ENCODE peak calls at places on chromosomes 11 and 22, in eight cellular contexts. One of them, this sample, is unnamed.

GRCh38 chr22:30584441-30584840 is 7.3 kb downstream of the PES1 start:
- DNase-seq in stimulated activated naive CD8-positive, alpha-beta T cell treated with anti-CD3 and anti-CD28 coated beads, Interleukin-15, Interleukin-2, amounts not matched to agents 100 U/mL and 50 U/mL, for 24 hours: no peak
- DNase-seq in naive B cell: no peak
- DNase-seq in HFFc6: no peak
- DNase-seq in HS-5: no peak
- DNase-seq in activated naive CD4-positive, alpha-beta T cell treated with anti-CD3 and anti-CD28 coated beads, Interleukin-2, amount 10 ng/mL, durations not matched to agents 7 days and 5 days: no peak
- DNase-seq in effector memory CD4-positive, alpha-beta T cell: no peak
- DNase-seq in NCI-H2081: no peak
- DNase-seq in this sample: no peak

GRCh38 chr11:115377882-115378296 is 126.3 kb downstream of the CADM1 start:
- DNase-seq in activated naive CD4-positive, alpha-beta T cell treated with anti-CD3 and anti-CD28 coated beads, Interleukin-2, amount 10 ng/mL, durations not matched to agents 7 days and 5 days: no peak
- DNase-seq in stimulated activated naive CD8-positive, alpha-beta T cell treated with anti-CD3 and anti-CD28 coated beads, Interleukin-15, Interleukin-2, amounts not matched to agents 100 U/mL and 50 U/mL, for 24 hours: no peak
- DNase-seq in HS-5: no peak
- DNase-seq in effector memory CD4-positive, alpha-beta T cell: no peak
- DNase-seq in HFFc6: no peak
- DNase-seq in naive B cell: no peak
- DNase-seq in NCI-H2081: no peak
- DNase-seq in this sample: no peak

GRCh38 chr11:68575025-68575665 is 109.2 kb upstream of the GAL start:
- DNase-seq in activated naive CD4-positive, alpha-beta T cell treated with anti-CD3 and anti-CD28 coated beads, Interleukin-2, amount 10 ng/mL, durations not matched to agents 7 days and 5 days: no peak
- DNase-seq in naive B cell: no peak
- DNase-seq in HS-5: no peak
- DNase-seq in effector memory CD4-positive, alpha-beta T cell: no peak
- DNase-seq in HFFc6: no peak
- DNase-seq in stimulated activated naive CD8-positive, alpha-beta T cell treated with anti-CD3 and anti-CD28 coated beads, Interleukin-15, Interleukin-2, amounts not matched to agents 100 U/mL and 50 U/mL, for 24 hours: no peak
- DNase-seq in NCI-H2081: no peak
- DNase-seq in this sample: no peak

GRCh38 chr11:84628871-84629625 is 998.1 kb downstream of the DLG2 start:
- DNase-seq in effector memory CD4-positive, alpha-beta T cell: no peak
- DNase-seq in NCI-H2081: no peak
- DNase-seq in HFFc6: no peak
- DNase-seq in naive B cell: no peak
- DNase-seq in stimulated activated naive CD8-positive, alpha-beta T cell treated with anti-CD3 and anti-CD28 coated beads, Interleukin-15, Interleukin-2, amounts not matched to agents 100 U/mL and 50 U/mL, for 24 hours: no peak
- DNase-seq in HS-5: no peak
- DNase-seq in activated naive CD4-positive, alpha-beta T cell treated with anti-CD3 and anti-CD28 coated beads, Interleukin-2, amount 10 ng/mL, durations not matched to agents 7 days and 5 days: no peak
- DNase-seq in this sample: no peak

GRCh38 chr11:64275031-64275800 is 9.2 kb downstream of the BAD start:
- DNase-seq in effector memory CD4-positive, alpha-beta T cell: no peak
- DNase-seq in activated naive CD4-positive, alpha-beta T cell treated with anti-CD3 and anti-CD28 coated beads, Interleukin-2, amount 10 ng/mL, durations not matched to agents 7 days and 5 days: no peak
- DNase-seq in HFFc6: no peak
- DNase-seq in stimulated activated naive CD8-positive, alpha-beta T cell treated with anti-CD3 and anti-CD28 coated beads, Interleukin-15, Interleukin-2, amounts not matched to agents 100 U/mL and 50 U/mL, for 24 hours: no peak
- DNase-seq in naive B cell: no peak
- DNase-seq in HS-5: no peak
- DNase-seq in NCI-H2081: no peak
- DNase-seq in this sample: no peak

GRCh38 chr22:49207008-49207775 is 620.5 kb downstream of the BRD1 start:
- DNase-seq in activated naive CD4-positive, alpha-beta T cell treated with anti-CD3 and anti-CD28 coated beads, Interleukin-2, amount 10 ng/mL, durations not matched to agents 7 days and 5 days: no peak
- DNase-seq in NCI-H2081: no peak
- DNase-seq in effector memory CD4-positive, alpha-beta T cell: no peak
- DNase-seq in naive B cell: no peak
- DNase-seq in HS-5: no peak
- DNase-seq in stimulated activated naive CD8-positive, alpha-beta T cell treated with anti-CD3 and anti-CD28 coated beads, Interleukin-15, Interleukin-2, amounts not matched to agents 100 U/mL and 50 U/mL, for 24 hours: no peak
- DNase-seq in HFFc6: no peak
- DNase-seq in this sample: no peak

GRCh38 chr11:59560290-59560701 is 49.0 kb downstream of the OR4D9 start:
- DNase-seq in HFFc6: peak
- DNase-seq in stimulated activated naive CD8-positive, alpha-beta T cell treated with anti-CD3 and anti-CD28 coated beads, Interleukin-15, Interleukin-2, amounts not matched to agents 100 U/mL and 50 U/mL, for 24 hours: peak
- DNase-seq in NCI-H2081: peak
- DNase-seq in naive B cell: peak
- DNase-seq in activated naive CD4-positive, alpha-beta T cell treated with anti-CD3 and anti-CD28 coated beads, Interleukin-2, amount 10 ng/mL, durations not matched to agents 7 days and 5 days: peak
- DNase-seq in HS-5: peak
- DNase-seq in effector memory CD4-positive, alpha-beta T cell: peak
- DNase-seq in this sample: peak

GRCh38 chr11:3853935-3854659 is 1.4 kb upstream of the STIM1 start:
- DNase-seq in naive B cell: peak
- DNase-seq in effector memory CD4-positive, alpha-beta T cell: peak
- DNase-seq in stimulated activated naive CD8-positive, alpha-beta T cell treated with anti-CD3 and anti-CD28 coated beads, Interleukin-15, Interleukin-2, amounts not matched to agents 100 U/mL and 50 U/mL, for 24 hours: peak
- DNase-seq in HFFc6: no peak
- DNase-seq in activated naive CD4-positive, alpha-beta T cell treated with anti-CD3 and anti-CD28 coated beads, Interleukin-2, amount 10 ng/mL, durations not matched to agents 7 days and 5 days: peak
- DNase-seq in HS-5: no peak
- DNase-seq in NCI-H2081: no peak
- DNase-seq in this sample: peak

GRCh38 chr22:36546092-36546804 is 17.3 kb upstream of the EIF3D start:
- DNase-seq in effector memory CD4-positive, alpha-beta T cell: no peak
- DNase-seq in HS-5: no peak
- DNase-seq in naive B cell: peak
- DNase-seq in HFFc6: peak
- DNase-seq in activated naive CD4-positive, alpha-beta T cell treated with anti-CD3 and anti-CD28 coated beads, Interleukin-2, amount 10 ng/mL, durations not matched to agents 7 days and 5 days: peak
- DNase-seq in stimulated activated naive CD8-positive, alpha-beta T cell treated with anti-CD3 and anti-CD28 coated beads, Interleukin-15, Interleukin-2, amounts not matched to agents 100 U/mL and 50 U/mL, for 24 hours: peak
- DNase-seq in NCI-H2081: peak
- DNase-seq in this sample: peak

GRCh38 chr11:71998649-71999310 is at the start of gene IL18BP:
- DNase-seq in HS-5: no peak
- DNase-seq in NCI-H2081: no peak
- DNase-seq in HFFc6: no peak
- DNase-seq in effector memory CD4-positive, alpha-beta T cell: no peak
- DNase-seq in activated naive CD4-positive, alpha-beta T cell treated with anti-CD3 and anti-CD28 coated beads, Interleukin-2, amount 10 ng/mL, durations not matched to agents 7 days and 5 days: peak
- DNase-seq in naive B cell: peak
- DNase-seq in stimulated activated naive CD8-positive, alpha-beta T cell treated with anti-CD3 and anti-CD28 coated beads, Interleukin-15, Interleukin-2, amounts not matched to agents 100 U/mL and 50 U/mL, for 24 hours: no peak
- DNase-seq in this sample: no peak

GRCh38 chr11:63769719-63770443 is 1.3 kb upstream of the ZFTA start:
- DNase-seq in HS-5: no peak
- DNase-seq in activated naive CD4-positive, alpha-beta T cell treated with anti-CD3 and anti-CD28 coated beads, Interleukin-2, amount 10 ng/mL, durations not matched to agents 7 days and 5 days: no peak
- DNase-seq in effector memory CD4-positive, alpha-beta T cell: no peak
- DNase-seq in naive B cell: no peak
- DNase-seq in stimulated activated naive CD8-positive, alpha-beta T cell treated with anti-CD3 and anti-CD28 coated beads, Interleukin-15, Interleukin-2, amounts not matched to agents 100 U/mL and 50 U/mL, for 24 hours: no peak
- DNase-seq in NCI-H2081: peak
- DNase-seq in HFFc6: no peak
- DNase-seq in this sample: peak

GRCh38 chr11:74820763-74821162 is 72.1 kb downstream of the RNF169 start:
- DNase-seq in effector memory CD4-positive, alpha-beta T cell: no peak
- DNase-seq in HFFc6: peak
- DNase-seq in HS-5: peak
- DNase-seq in activated naive CD4-positive, alpha-beta T cell treated with anti-CD3 and anti-CD28 coated beads, Interleukin-2, amount 10 ng/mL, durations not matched to agents 7 days and 5 days: no peak
- DNase-seq in stimulated activated naive CD8-positive, alpha-beta T cell treated with anti-CD3 and anti-CD28 coated beads, Interleukin-15, Interleukin-2, amounts not matched to agents 100 U/mL and 50 U/mL, for 24 hours: no peak
- DNase-seq in naive B cell: no peak
- DNase-seq in NCI-H2081: no peak
- DNase-seq in this sample: no peak

GRCh38 chr11:45333506-45333971 is 47.4 kb upstream of the SYT13 start:
- DNase-seq in effector memory CD4-positive, alpha-beta T cell: no peak
- DNase-seq in activated naive CD4-positive, alpha-beta T cell treated with anti-CD3 and anti-CD28 coated beads, Interleukin-2, amount 10 ng/mL, durations not matched to agents 7 days and 5 days: no peak
- DNase-seq in HFFc6: peak
- DNase-seq in naive B cell: no peak
- DNase-seq in stimulated activated naive CD8-positive, alpha-beta T cell treated with anti-CD3 and anti-CD28 coated beads, Interleukin-15, Interleukin-2, amounts not matched to agents 100 U/mL and 50 U/mL, for 24 hours: no peak
- DNase-seq in NCI-H2081: no peak
- DNase-seq in HS-5: no peak
- DNase-seq in this sample: peak

GRCh38 chr11:111417766-111418435 is 38.8 kb upstream of the POU2AF1 start:
- DNase-seq in HS-5: no peak
- DNase-seq in effector memory CD4-positive, alpha-beta T cell: no peak
- DNase-seq in naive B cell: peak
- DNase-seq in HFFc6: no peak
- DNase-seq in activated naive CD4-positive, alpha-beta T cell treated with anti-CD3 and anti-CD28 coated beads, Interleukin-2, amount 10 ng/mL, durations not matched to agents 7 days and 5 days: no peak
- DNase-seq in NCI-H2081: no peak
- DNase-seq in stimulated activated naive CD8-positive, alpha-beta T cell treated with anti-CD3 and anti-CD28 coated beads, Interleukin-15, Interleukin-2, amounts not matched to agents 100 U/mL and 50 U/mL, for 24 hours: peak
- DNase-seq in this sample: peak

GRCh38 chr11:112196519-112197087 is 21.3 kb downstream of the BCO2 start:
- DNase-seq in stimulated activated naive CD8-positive, alpha-beta T cell treated with anti-CD3 and anti-CD28 coated beads, Interleukin-15, Interleukin-2, amounts not matched to agents 100 U/mL and 50 U/mL, for 24 hours: no peak
- DNase-seq in HFFc6: no peak
- DNase-seq in naive B cell: no peak
- DNase-seq in NCI-H2081: no peak
- DNase-seq in HS-5: no peak
- DNase-seq in activated naive CD4-positive, alpha-beta T cell treated with anti-CD3 and anti-CD28 coated beads, Interleukin-2, amount 10 ng/mL, durations not matched to agents 7 days and 5 days: no peak
- DNase-seq in effector memory CD4-positive, alpha-beta T cell: no peak
- DNase-seq in this sample: no peak

GRCh38 chr11:85536438-85536837 is 90.7 kb downstream of the DLG2 start:
- DNase-seq in naive B cell: no peak
- DNase-seq in effector memory CD4-positive, alpha-beta T cell: no peak
- DNase-seq in activated naive CD4-positive, alpha-beta T cell treated with anti-CD3 and anti-CD28 coated beads, Interleukin-2, amount 10 ng/mL, durations not matched to agents 7 days and 5 days: no peak
- DNase-seq in NCI-H2081: no peak
- DNase-seq in stimulated activated naive CD8-positive, alpha-beta T cell treated with anti-CD3 and anti-CD28 coated beads, Interleukin-15, Interleukin-2, amounts not matched to agents 100 U/mL and 50 U/mL, for 24 hours: no peak
- DNase-seq in HS-5: no peak
- DNase-seq in HFFc6: no peak
- DNase-seq in this sample: no peak

This sample was measured in body of pancreas.